ENCODE peak calls at places on chromosomes 5 and 9, in six cellular contexts. G, V, I, F, R and C are unnamed samples.

GRCh38 chr5:31361906-31362900 is 168.7 kb downstream of the CDH6 start:
- DNase-seq in G (no peak), V (no peak), I (no peak), F (no peak), R (no peak), C (peak; percentile 45)

GRCh38 chr9:137486545-137487453 is 27.7 kb upstream of the NSMF start:
- DNase-seq in G (no peak), V (no peak), I (no peak), F (no peak), R (no peak), C (peak; percentile 4)

GRCh38 chr5:142290574-142291299 is 34.1 kb downstream of the SPRY4 start:
- DNase-seq in G (no peak), V (peak; percentile 66), I (no peak), F (no peak), R (no peak), C (peak; percentile 69)

GRCh38 chr9:99285965-99286364 is 63.9 kb downstream of the SEC61B start:
- DNase-seq in G (no peak), V (no peak), I (no peak), F (no peak), R (no peak), C (no peak)

GRCh38 chr9:93244101-93244500 is 60.2 kb downstream of the WNK2 start:
- DNase-seq in G (no peak), V (no peak), I (no peak), F (no peak), R (no peak), C (no peak)

GRCh38 chr5:135174315-135175096 is 140.5 kb upstream of the PITX1 start:
- DNase-seq in G (no peak), V (no peak), I (no peak), F (no peak), R (peak; percentile 41), C (peak; percentile 28)

GRCh38 chr5:6710078-6710477 is 3.2 kb upstream of the TENT4A start:
- DNase-seq in G (no peak), V (no peak), I (no peak), F (no peak), R (no peak), C (no peak)

GRCh38 chr5:140298183-140298601 is 4.7 kb downstream of the PFDN1 start:
- DNase-seq in G (no peak), V (no peak), I (no peak), F (no peak), R (no peak), C (peak; percentile 69)

GRCh38 chr5:125154321-125154811 is 407.9 kb upstream of the ZNF608 start:
- DNase-seq in G (no peak), V (no peak), I (no peak), F (no peak), R (no peak), C (no peak)

GRCh38 chr5:84634256-84634655 is 249.6 kb upstream of the EDIL3 start:
- DNase-seq in G (no peak), V (peak; percentile 17), I (no peak), F (peak; percentile 27), R (no peak), C (peak; percentile 30)

GRCh38 chr9:110942522-110942921 is 95.7 kb downstream of the LPAR1 start:
- DNase-seq in G (no peak), V (peak; percentile 58), I (no peak), F (no peak), R (no peak), C (no peak)

GRCh38 chr5:11390369-11390768 is 513.9 kb downstream of the CTNND2 start:
- DNase-seq in G (no peak), V (peak; percentile 8), I (no peak), F (no peak), R (no peak), C (peak; percentile 56)

GRCh38 chr9:71791875-71792274 is 23.6 kb upstream of the CEMIP2 start:
- DNase-seq in G (no peak), V (no peak), I (no peak), F (no peak), R (no peak), C (peak; percentile 21)

GRCh38 chr5:158390556-158390955 is 531.6 kb upstream of the CLINT1 start:
- DNase-seq in G (no peak), V (no peak), I (no peak), F (no peak), R (no peak), C (peak; percentile 60)

GRCh38 chr9:89873801-89874200 is 269.0 kb downstream of the GADD45G start:
- DNase-seq in G (no peak), V (no peak), I (no peak), F (no peak), R (no peak), C (no peak)

GRCh38 chr9:2014148-2014547 is 999 bp upstream of the SMARCA2 start:
- DNase-seq in G (no peak), V (no peak), I (no peak), F (no peak), R (no peak), C (no peak)

GRCh38 chr5:32506251-32506661 is 61.7 kb upstream of the ZFR start:
- DNase-seq in G (no peak), V (no peak), I (no peak), F (no peak), R (no peak), C (no peak)

GRCh38 chr9:88966894-88967676 is 24.2 kb upstream of the S1PR3 start:
- DNase-seq in G (no peak), V (no peak), I (no peak), F (no peak), R (no peak), C (no peak)

GRCh38 chr5:145479862-145480261 is 355.3 kb downstream of the PRELID2 start:
- DNase-seq in G (no peak), V (no peak), I (no peak), F (no peak), R (no peak), C (no peak)

GRCh38 chr5:135208555-135209494 is 174.8 kb upstream of the PITX1 start:
- DNase-seq in G (no peak), V (peak; percentile 56), I (peak; percentile 55), F (peak; percentile 68), R (no peak), C (peak; percentile 99)

GRCh38 chr9:24464321-24464951 is 81.3 kb downstream of the IZUMO3 start:
- DNase-seq in G (no peak), V (peak; percentile 44), I (no peak), F (no peak), R (no peak), C (no peak)

GRCh38 chr5:1171340-1171941 is 30.0 kb upstream of the SLC6A19 start:
- DNase-seq in G (no peak), V (no peak), I (no peak), F (no peak), R (no peak), C (peak; percentile 74)

GRCh38 chr9:70285246-70285645 is 26.5 kb downstream of the SMC5 start:
- DNase-seq in G (no peak), V (no peak), I (no peak), F (no peak), R (no peak), C (no peak)

GRCh38 chr5:160020969-160021368 is 12.0 kb downstream of the TTC1 start:
- DNase-seq in G (no peak), V (no peak), I (no peak), F (no peak), R (no peak), C (no peak)

GRCh38 chr5:92508271-92508670 is 1072.7 kb downstream of the NR2F1-AS1 start:
- DNase-seq in G (no peak), V (no peak), I (no peak), F (no peak), R (no peak), C (no peak)

GRCh38 chr9:78089111-78089510 is 57.5 kb upstream of the GNAQ start:
- DNase-seq in G (no peak), V (no peak), I (no peak), F (no peak), R (no peak), C (no peak)